ENCODE peak calls at places on chromosomes 3 and 15, in five cellular contexts. K is kidney, J is fibroblast of lung, X is PC-3, C is endodermal cell. Y is an unnamed sample.

GRCh38 chr15:83912343-83912742 is 258.4 kb downstream of the ADAMTSL3 start:
- DNase-seq in K (no peak), X (no peak), J (no peak), C (no peak), Y (no peak)

GRCh38 chr15:93152264-93152884 is 63.4 kb upstream of the RGMA start:
- DNase-seq in J (no peak), X (no peak), C (no peak), K (no peak), Y (no peak)

GRCh38 chr3:190495796-190496195 is 18.1 kb upstream of the IL1RAP start:
- DNase-seq in K (no peak), J (peak; percentile 11), X (no peak), C (no peak), Y (peak; percentile 26)

GRCh38 chr15:92809880-92810361 is 90.2 kb upstream of the CHD2 start:
- DNase-seq in C (peak; percentile 66), X (peak; percentile 32), J (peak; percentile 67), K (no peak), Y (peak; percentile 77)

GRCh38 chr3:156491192-156491591 is 63.7 kb downstream of the SSR3 start:
- DNase-seq in C (no peak), J (no peak), X (no peak), K (no peak), Y (no peak)

GRCh38 chr3:42980909-42981308 is 1.8 kb downstream of the GASK1A start:
- DNase-seq in K (no peak), X (peak; percentile 64), J (no peak), C (no peak), Y (no peak)

GRCh38 chr15:89435346-89435745 is 61.0 kb downstream of the RHCG start:
- DNase-seq in C (no peak), X (no peak), J (no peak), K (no peak), Y (no peak)

GRCh38 chr3:50390523-50391177 is 31.3 kb upstream of the TMEM115 start:
- DNase-seq in X (no peak), K (no peak), J (no peak), C (no peak), Y (no peak)

GRCh38 chr3:126166009-126166408 is 14.4 kb downstream of the ALDH1L1 start:
- DNase-seq in X (peak; percentile 7), C (no peak), K (no peak), J (no peak), Y (no peak)

GRCh38 chr3:37290551-37290950 is 116.2 kb upstream of the LRRFIP2 start:
- DNase-seq in X (no peak), K (no peak), C (no peak), J (peak; percentile 80), Y (peak; percentile 69)

GRCh38 chr15:52787549-52788098 is 2.5 kb downstream of the ONECUT1 start:
- DNase-seq in K (peak; percentile 60), J (no peak), C (peak; percentile 76), X (no peak), Y (no peak)

GRCh38 chr3:65955792-65956477 is 82.8 kb downstream of the MAGI1 start:
- DNase-seq in J (peak; percentile 91), K (no peak), X (peak; percentile 75), C (no peak), Y (peak; percentile 48)

GRCh38 chr3:175526609-175527280 is 667.6 kb downstream of the NAALADL2 start:
- DNase-seq in J (peak; percentile 17), K (no peak), X (no peak), C (no peak), Y (peak; percentile 27)

GRCh38 chr3:178474526-178474925 is 61.7 kb upstream of the KCNMB2 start:
- DNase-seq in C (no peak), J (no peak), K (no peak), X (no peak), Y (no peak)

GRCh38 chr15:29593629-29594028 is 228.6 kb downstream of the TJP1 start:
- DNase-seq in X (no peak), J (no peak), K (no peak), C (no peak), Y (no peak)

GRCh38 chr3:137709011-137709601 is 55.0 kb upstream of the SOX14 start:
- DNase-seq in K (no peak), C (peak; percentile 77), X (peak; percentile 25), J (no peak), Y (no peak)

GRCh38 chr15:42107483-42107882 is 13.1 kb upstream of the PLA2G4D start:
- DNase-seq in X (no peak), K (no peak), C (no peak), J (peak; percentile 5), Y (no peak)

GRCh38 chr3:18580268-18580667 is 155.1 kb upstream of the SATB1 start:
- DNase-seq in C (no peak), K (no peak), J (no peak), X (no peak), Y (peak; percentile 3)

GRCh38 chr3:100205161-100205560 is 55.6 kb upstream of the TBC1D23 start:
- DNase-seq in J (no peak), C (no peak), X (no peak), K (no peak), Y (peak; percentile 49)

GRCh38 chr3:13093687-13094086 is 20.5 kb upstream of the IQSEC1 start:
- DNase-seq in C (peak; percentile 75), J (peak; percentile 5), K (no peak), X (no peak), Y (no peak)

GRCh38 chr3:72270072-72270611 is 485.2 kb upstream of the PROK2 start:
- DNase-seq in K (peak; percentile 95), J (peak; percentile 95), C (no peak), X (peak; percentile 72), Y (peak; percentile 98)

GRCh38 chr15:40323953-40324937 is 753 bp downstream of the INAFM2 start:
- DNase-seq in K (peak; percentile 85), C (peak; percentile 72), X (no peak), J (no peak), Y (peak; percentile 61)

GRCh38 chr15:55005679-55006078 is 191.1 kb downstream of the RSL24D1 start:
- DNase-seq in J (no peak), C (no peak), K (no peak), X (no peak), Y (no peak)

GRCh38 chr15:60690350-60690961 is 211.5 kb upstream of the ICE2 start:
- DNase-seq in C (no peak), J (no peak), K (no peak), X (no peak), Y (no peak)

GRCh38 chr3:57896691-57897090 is 111.5 kb upstream of the FLNB start:
- DNase-seq in X (no peak), J (no peak), C (no peak), K (no peak), Y (no peak)

GRCh38 chr3:77411990-77412389 is 372.1 kb downstream of the ROBO2 start:
- DNase-seq in K (no peak), X (peak; percentile 50), C (no peak), J (peak; percentile 25), Y (peak; percentile 84)

GRCh38 chr3:28860307-28860706 is 420.6 kb upstream of the RBMS3 start:
- DNase-seq in J (peak; percentile 9), X (no peak), K (no peak), C (no peak), Y (peak; percentile 39)

GRCh38 chr15:74044267-74045110 is 37.9 kb downstream of the GOLGA6A start:
- DNase-seq in X (no peak), J (no peak), K (peak; percentile 91), C (no peak), Y (no peak)

GRCh38 chr3:183208260-183208659 is 44.8 kb upstream of the B3GNT5 start:
- DNase-seq in C (no peak), K (no peak), J (no peak), X (no peak), Y (no peak)

GRCh38 chr15:80536231-80536630 is 132.0 kb downstream of the ARNT2 start:
- DNase-seq in K (no peak), J (no peak), X (no peak), C (no peak), Y (no peak)

GRCh38 chr3:97952280-97952679 is 20.0 kb downstream of the RIOX2 start:
- DNase-seq in X (peak; percentile 25), K (peak; percentile 86), J (no peak), C (no peak), Y (peak; percentile 47)

DNA sequence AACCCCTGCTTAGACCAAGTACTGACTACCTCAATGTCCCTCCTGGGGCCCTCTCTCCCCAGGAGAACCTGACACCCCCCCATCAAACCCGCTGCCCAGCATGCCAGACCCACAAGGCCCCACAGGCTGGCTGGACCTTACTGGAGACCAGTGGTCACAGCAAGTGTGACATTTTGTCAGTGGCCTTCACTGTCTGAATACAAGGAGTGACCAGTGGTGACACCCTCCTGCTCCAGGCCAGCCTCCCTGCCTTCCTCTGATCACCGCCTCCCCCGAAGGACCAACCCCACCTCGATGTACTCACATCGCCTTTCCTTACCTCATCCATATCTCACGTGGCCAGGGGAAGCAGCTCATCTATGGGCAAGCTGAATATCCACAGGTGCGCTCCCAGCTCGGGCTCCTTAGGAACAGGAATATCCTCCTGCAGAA is 62.1 kb upstream of the HERC1 start:
- DNase-seq in X (no peak), J (no peak), C (no peak), K (peak; percentile 55), Y (no peak)
- H3K4me1 ChIP-seq in X (peaks cover 9% of the 10 kb centered on the region), J (peaks cover 12% of the 10 kb centered on the region), C (no peaks in the 10 kb centered on the region), K (peaks cover 2% of the 10 kb centered on the region), Y (peaks cover 24% of the 10 kb centered on the region)

GRCh38 chr3:141415959-141416358 is 47.7 kb downstream of the ZBTB38 start:
- DNase-seq in C (no peak), X (no peak), K (no peak), J (no peak), Y (no peak)
- H3K9ac ChIP-seq in C (no peak overlapping the region), X (no peak overlapping the region), K (no peak overlapping the region), J (no peak overlapping the region), Y (no peak overlapping the region)

DNA sequence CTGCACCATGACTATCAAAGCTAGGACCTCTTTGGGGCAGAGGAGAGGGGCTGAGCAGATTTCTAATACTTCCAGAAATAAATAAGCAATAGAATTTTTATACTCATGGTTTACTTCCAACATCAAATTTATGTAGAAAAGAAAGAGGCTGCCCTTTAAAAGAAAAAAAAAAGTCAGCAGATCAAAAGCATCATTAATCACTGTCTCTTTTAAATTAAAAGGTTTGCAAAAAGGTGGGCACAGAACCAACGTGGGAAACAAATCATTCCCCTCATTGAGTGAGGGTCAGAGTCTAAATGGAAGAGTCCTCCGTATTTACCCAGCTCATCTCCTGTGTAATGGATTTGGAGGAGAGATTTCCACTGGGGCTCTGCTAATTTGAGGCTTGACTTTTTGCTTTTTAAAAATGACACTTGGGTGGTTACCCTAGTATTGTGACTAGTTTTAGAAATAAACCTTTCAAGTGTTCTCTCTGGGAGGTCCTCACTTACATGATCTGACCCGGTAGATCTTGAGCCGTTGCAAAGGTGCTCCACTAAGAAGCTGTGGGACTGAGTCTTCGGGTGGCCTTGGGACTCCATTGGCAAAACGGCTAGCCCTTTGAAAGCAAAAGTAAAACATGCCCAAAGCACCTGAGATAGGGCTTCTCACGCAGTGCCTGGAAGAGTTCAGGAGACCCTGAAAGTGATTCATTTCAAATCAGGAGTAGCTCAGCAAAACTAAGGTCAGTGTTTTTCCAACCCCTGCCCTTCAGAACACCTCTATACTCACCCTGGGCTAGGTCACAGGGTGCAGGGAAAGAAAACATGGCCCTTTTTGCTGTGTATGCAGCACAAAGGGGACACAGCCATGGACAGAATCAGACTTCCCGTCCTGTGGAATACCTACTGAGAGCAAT is 320.9 kb downstream of the FOXP1 start:
- DNase-seq in C (no peak), X (no peak), J (no peak), K (no peak), Y (no peak)
- H3K4me3 ChIP-seq in C (no peak overlapping the region), X (no peak overlapping the region), J (no peak overlapping the region), K (peak overlapping the region; percentile 28), Y (no peak overlapping the region)

DNA sequence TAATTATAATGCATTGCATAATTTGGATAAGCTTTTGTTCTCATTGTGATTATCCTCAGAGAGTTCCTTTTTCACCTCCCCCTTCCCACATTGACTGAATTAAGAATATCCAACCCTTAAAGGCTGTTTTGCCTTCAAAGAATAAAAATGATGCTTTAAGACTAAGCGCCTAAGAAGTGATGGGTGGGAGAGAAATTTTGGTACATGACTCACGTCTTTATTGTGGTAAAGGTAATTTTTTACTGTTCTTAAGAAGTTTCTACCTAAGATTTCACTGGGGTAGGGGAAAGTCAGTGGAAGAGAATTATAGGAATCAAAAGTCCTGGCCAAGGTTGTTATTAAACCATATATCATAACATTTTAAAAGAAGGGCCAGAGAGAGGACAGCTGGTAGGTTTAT is 101.0 kb upstream of the RASGRP1 start:
- DNase-seq in K (no peak), J (no peak), X (no peak), C (no peak), Y (no peak)
- H3K4me1 ChIP-seq in K (no peaks in the 10 kb centered on the region), J (no peaks in the 10 kb centered on the region), X (no peaks in the 10 kb centered on the region), C (peaks cover 9% of the 10 kb centered on the region), Y (no peaks in the 10 kb centered on the region)